ENCODE peak calls at places on chromosome 1, in seven cellular contexts. X is NCI-H446 treated with DMSO at 0.1 percent for 48 hours; Q is skeletal muscle cell; K is stimulated activated CD4-positive, alpha-beta T cell treated with anti-CD3 and anti-CD28 coated beads, Interleukin-15, amount 100 ng/mL, for 1 hour; M is RCC 7860; D is dorsolateral prefrontal cortex; R is stimulated activated CD8-positive, alpha-beta memory T cell treated with anti-CD3 and anti-CD28 coated beads, Interleukin-2, amount 100 ng/mL, for 48 hours. C is an unnamed sample.

GRCh38 chr1:40668769-40669525 is 3.5 kb upstream of the RIMS3 start:
- DNase-seq in X (peak), Q (no peak), K (peak), M (peak), D (peak), R (peak), C (peak)

GRCh38 chr1:150548632-150549495 is at the start of gene ADAMTSL4:
- DNase-seq in X (no peak), Q (no peak), K (no peak), M (peak), D (no peak), R (no peak), C (no peak)

GRCh38 chr1:198449727-198450433 is 90.6 kb downstream of the ATP6V1G3 start:
- DNase-seq in X (no peak), Q (no peak), K (no peak), M (no peak), D (no peak), R (no peak), C (no peak)

GRCh38 chr1:118145736-118146135 is 39.3 kb downstream of the SPAG17 start:
- DNase-seq in X (no peak), Q (no peak), K (no peak), M (no peak), D (no peak), R (no peak), C (no peak)

GRCh38 chr1:94335950-94336349 is 82.2 kb upstream of the ABCD3 start:
- DNase-seq in X (peak), Q (peak), K (no peak), M (peak), D (peak), R (no peak), C (no peak)

GRCh38 chr1:35439626-35440025 is 117.6 kb downstream of the KIAA0319L start:
- DNase-seq in X (no peak), Q (no peak), K (no peak), M (no peak), D (no peak), R (no peak), C (no peak)

GRCh38 chr1:51592711-51593110 is 24.2 kb upstream of the OSBPL9 start:
- DNase-seq in X (no peak), Q (no peak), K (no peak), M (no peak), D (no peak), R (no peak), C (no peak)

GRCh38 chr1:85316324-85316723 is 39.9 kb upstream of the BCL10 start:
- DNase-seq in X (peak), Q (no peak), K (no peak), M (no peak), D (no peak), R (no peak), C (no peak)

GRCh38 chr1:1234180-1234808 is 2.3 kb downstream of the B3GALT6 start:
- DNase-seq in X (no peak), Q (no peak), K (no peak), M (no peak), D (no peak), R (no peak), C (no peak)

GRCh38 chr1:228517655-228518054 is 30.5 kb downstream of the RNF187 start:
- DNase-seq in X (no peak), Q (no peak), K (no peak), M (no peak), D (no peak), R (no peak), C (no peak)

GRCh38 chr1:20153000-20153418 is 13.9 kb downstream of the PLA2G2F start:
- DNase-seq in X (no peak), Q (no peak), K (no peak), M (no peak), D (peak), R (no peak), C (no peak)

GRCh38 chr1:75614455-75615379 is 3.8 kb upstream of the SLC44A5 start:
- DNase-seq in X (peak), Q (no peak), K (peak), M (no peak), D (peak), R (peak), C (peak)

GRCh38 chr1:45802343-45803298 is 791 bp upstream of the MAST2 start:
- DNase-seq in X (peak), Q (peak), K (no peak), M (peak), D (peak), R (no peak), C (peak)

GRCh38 chr1:32345289-32345827 is 9.3 kb upstream of the MARCKSL1 start:
- DNase-seq in X (no peak), Q (peak), K (no peak), M (no peak), D (no peak), R (no peak), C (no peak)

GRCh38 chr1:244599937-244600350 is 53.0 kb upstream of the DESI2 start:
- DNase-seq in X (no peak), Q (peak), K (peak), M (peak), D (no peak), R (peak), C (peak)

GRCh38 chr1:21932127-21932526 is 5.0 kb downstream of the HSPG2 start:
- DNase-seq in X (no peak), Q (peak), K (no peak), M (no peak), D (no peak), R (no peak), C (no peak)